ENCODE peak calls at places on chromosomes 5 and 9, in nine cellular contexts. V is cardiac fibroblast, K is neural crest cell, P is posterior vena cava, Y is GM19239, Z is amniotic stem cell, A is Right ventricle myocardium superior, M is T-cell, O is heart left ventricle. H is an unnamed sample.

GRCh38 chr5:14424011-14424685 is 157.4 kb upstream of the OTULINL start:
- DNase-seq in V (no peak), K (no peak), P (no peak), Y (no peak), Z (no peak), A (no peak), M (no peak), O (no peak), H (no peak)

GRCh38 chr9:131635285-131635684 is 90.0 kb downstream of the PRRT1B start:
- DNase-seq in V (peak), K (no peak), P (peak), Y (no peak), Z (peak), A (peak), M (peak), O (peak), H (peak)

GRCh38 chr9:137026828-137027227 is 1.2 kb downstream of the ABCA2 start:
- DNase-seq in V (no peak), K (no peak), P (no peak), Y (no peak), Z (no peak), A (no peak), M (no peak), O (no peak), H (no peak)

GRCh38 chr9:35114921-35115341 is 731 bp downstream of the ATOSB start:
- DNase-seq in V (peak), K (peak), P (peak), Y (no peak), Z (peak), A (peak), M (no peak), O (peak), H (peak)

GRCh38 chr9:72888943-72889342 is 63.9 kb downstream of the ALDH1A1 start:
- DNase-seq in V (no peak), K (no peak), P (no peak), Y (no peak), Z (no peak), A (no peak), M (no peak), O (no peak), H (no peak)

GRCh38 chr5:127417534-127417933 is 99.9 kb upstream of the PRRC1 start:
- DNase-seq in V (no peak), K (no peak), P (no peak), Y (no peak), Z (no peak), A (no peak), M (no peak), O (no peak), H (no peak)

GRCh38 chr5:39284552-39284951 is 65.2 kb upstream of the FYB1 start:
- DNase-seq in V (no peak), K (no peak), P (no peak), Y (no peak), Z (no peak), A (no peak), M (no peak), O (no peak), H (no peak)

GRCh38 chr9:128218172-128218517 is 15.0 kb downstream of the DNM1 start:
- DNase-seq in V (no peak), K (no peak), P (no peak), Y (no peak), Z (no peak), A (no peak), M (no peak), O (no peak), H (no peak)

GRCh38 chr5:132491368-132492364 is 1.1 kb upstream of the IRF1 start:
- DNase-seq in V (no peak), K (no peak), P (peak), Y (no peak), Z (no peak), A (no peak), M (peak), O (peak), H (peak)

GRCh38 chr5:102865510-102866314 is 110.6 kb downstream of the PAM start:
- DNase-seq in V (peak), K (peak), P (peak), Y (peak), Z (peak), A (peak), M (peak), O (peak), H (peak)

GRCh38 chr5:67215592-67216471 is 19.2 kb upstream of the CD180 start:
- DNase-seq in V (peak), K (no peak), P (peak), Y (peak), Z (no peak), A (peak), M (peak), O (peak), H (peak)

GRCh38 chr5:66617991-66618768 is 22.0 kb downstream of the MAST4 start:
- DNase-seq in V (no peak), K (no peak), P (no peak), Y (no peak), Z (no peak), A (no peak), M (no peak), O (no peak), H (no peak)

GRCh38 chr9:127004946-127005769 is 90.6 kb downstream of the RALGPS1 start:
- DNase-seq in V (peak), K (no peak), P (no peak), Y (peak), Z (no peak), A (no peak), M (peak), O (no peak), H (no peak)

GRCh38 chr5:173410459-173411233 is 82.4 kb upstream of the STC2 start:
- DNase-seq in V (no peak), K (no peak), P (no peak), Y (no peak), Z (no peak), A (no peak), M (no peak), O (no peak), H (no peak)

GRCh38 chr5:74895906-74896305 is 29.7 kb upstream of the FAM169A start:
- DNase-seq in V (peak), K (no peak), P (no peak), Y (no peak), Z (no peak), A (peak), M (no peak), O (peak), H (peak)

GRCh38 chr9:96686638-96687335 is 31.7 kb upstream of the PRXL2C start:
- DNase-seq in V (peak), K (peak), P (peak), Y (peak), Z (peak), A (peak), M (peak), O (peak), H (peak)

GRCh38 chr9:115117999-115118470 is at the start of gene TNC:
- DNase-seq in V (peak), K (peak), P (peak), Y (no peak), Z (peak), A (peak), M (no peak), O (no peak), H (no peak)

GRCh38 chr5:135114759-135115158 is 80.7 kb upstream of the PITX1 start:
- DNase-seq in V (no peak), K (no peak), P (no peak), Y (no peak), Z (no peak), A (no peak), M (no peak), O (no peak), H (no peak)

GRCh38 chr9:38682713-38683112 is 37.2 kb downstream of the FAM240B start:
- DNase-seq in V (peak), K (no peak), P (no peak), Y (no peak), Z (peak), A (no peak), M (no peak), O (no peak), H (peak)

GRCh38 chr5:134003957-134004625 is 684 bp downstream of the VDAC1 start:
- DNase-seq in V (peak), K (peak), P (peak), Y (peak), Z (no peak), A (peak), M (peak), O (peak), H (peak)

GRCh38 chr5:155529366-155529765 is 515.8 kb downstream of the KIF4B start:
- DNase-seq in V (no peak), K (peak), P (no peak), Y (no peak), Z (no peak), A (no peak), M (no peak), O (no peak), H (no peak)

GRCh38 chr5:55820488-55820887 is 30.7 kb upstream of the IL31RA start:
- DNase-seq in V (no peak), K (no peak), P (no peak), Y (no peak), Z (no peak), A (no peak), M (no peak), O (no peak), H (no peak)

GRCh38 chr5:33241826-33242225 is 198.9 kb upstream of the TARS1 start:
- DNase-seq in V (peak), K (no peak), P (no peak), Y (no peak), Z (no peak), A (no peak), M (no peak), O (no peak), H (no peak)

GRCh38 chr9:133587051-133587450 is 22.1 kb downstream of the FAM163B start:
- DNase-seq in V (no peak), K (no peak), P (no peak), Y (no peak), Z (no peak), A (peak), M (no peak), O (peak), H (no peak)

GRCh38 chr9:108834959-108835696 is 20.7 kb downstream of the ACTL7B start:
- DNase-seq in V (peak), K (no peak), P (no peak), Y (no peak), Z (no peak), A (no peak), M (no peak), O (no peak), H (no peak)

GRCh38 chr5:135869935-135870334 is 25.7 kb downstream of the IL9 start:
- DNase-seq in V (no peak), K (no peak), P (no peak), Y (no peak), Z (no peak), A (no peak), M (no peak), O (no peak), H (peak)

GRCh38 chr9:129720865-129721545 is 31.8 kb downstream of the PTGES start:
- DNase-seq in V (no peak), K (no peak), P (no peak), Y (no peak), Z (no peak), A (no peak), M (no peak), O (no peak), H (no peak)

GRCh38 chr9:127693143-127693542 is 13.6 kb upstream of the CFAP157 start:
- DNase-seq in V (no peak), K (no peak), P (no peak), Y (no peak), Z (no peak), A (no peak), M (no peak), O (no peak), H (no peak)

GRCh38 chr9:17725399-17726010 is 146.6 kb downstream of the SH3GL2 start:
- DNase-seq in V (no peak), K (no peak), P (no peak), Y (no peak), Z (no peak), A (no peak), M (no peak), O (no peak), H (no peak)

GRCh38 chr9:83620841-83621636 is 1.9 kb upstream of the IDNK start:
- DNase-seq in V (peak), K (peak), P (no peak), Y (peak), Z (no peak), A (no peak), M (no peak), O (no peak), H (peak)

GRCh38 chr9:134571946-134572914 is 69.4 kb upstream of the COL5A1 start:
- DNase-seq in V (no peak), K (no peak), P (peak), Y (no peak), Z (no peak), A (peak), M (no peak), O (peak), H (no peak)